ENCODE peak calls at places on chromosomes 2 and 18, in seven cellular contexts. One of them, this sample, is unnamed.

GRCh38 chr2:184769038-184769437 is 170.7 kb downstream of the ZNF804A start:
- DNase-seq in IMR-90: peak; percentile 81
- DNase-seq in neuronal stem cell: no peak
- DNase-seq in H1: no peak
- DNase-seq in mesenchymal stem cell: peak; percentile 57
- DNase-seq in trophoblast cell: no peak
- DNase-seq in mesendoderm: no peak
- DNase-seq in this sample: no peak

GRCh38 chr2:207815254-207815653 is 45.5 kb upstream of the FZD5 start:
- DNase-seq in IMR-90: no peak
- DNase-seq in neuronal stem cell: no peak
- DNase-seq in H1: no peak
- DNase-seq in mesenchymal stem cell: no peak
- DNase-seq in trophoblast cell: no peak
- DNase-seq in mesendoderm: no peak
- DNase-seq in this sample: no peak

GRCh38 chr2:96977631-96978195 is 8.7 kb downstream of the FAM178B start:
- DNase-seq in IMR-90: peak; percentile 79
- DNase-seq in neuronal stem cell: no peak
- DNase-seq in H1: no peak
- DNase-seq in mesenchymal stem cell: peak; percentile 68
- DNase-seq in trophoblast cell: peak; percentile 53
- DNase-seq in mesendoderm: peak; percentile 69
- DNase-seq in this sample: no peak

GRCh38 chr2:220346919-220347318 is 719.5 kb downstream of the SLC4A3 start:
- DNase-seq in IMR-90: no peak
- DNase-seq in neuronal stem cell: no peak
- DNase-seq in H1: no peak
- DNase-seq in mesenchymal stem cell: no peak
- DNase-seq in trophoblast cell: no peak
- DNase-seq in mesendoderm: no peak
- DNase-seq in this sample: no peak

GRCh38 chr2:237048595-237048994 is 37.1 kb upstream of the COPS8 start:
- DNase-seq in IMR-90: no peak
- DNase-seq in neuronal stem cell: no peak
- DNase-seq in H1: no peak
- DNase-seq in mesenchymal stem cell: no peak
- DNase-seq in trophoblast cell: no peak
- DNase-seq in mesendoderm: no peak
- DNase-seq in this sample: no peak

GRCh38 chr2:55047677-55048299 is 2.5 kb downstream of the RTN4 start:
- DNase-seq in IMR-90: peak; percentile 39
- DNase-seq in neuronal stem cell: no peak
- DNase-seq in H1: no peak
- DNase-seq in mesenchymal stem cell: peak; percentile 65
- DNase-seq in trophoblast cell: peak; percentile 97
- DNase-seq in mesendoderm: no peak
- DNase-seq in this sample: no peak

GRCh38 chr18:59141294-59142068 is 1.8 kb downstream of the SEC11C start:
- DNase-seq in IMR-90: no peak
- DNase-seq in neuronal stem cell: no peak
- DNase-seq in H1: no peak
- DNase-seq in mesenchymal stem cell: no peak
- DNase-seq in trophoblast cell: no peak
- DNase-seq in mesendoderm: no peak
- DNase-seq in this sample: no peak

GRCh38 chr2:241010531-241011295 is 12.3 kb downstream of the SNED1 start:
- DNase-seq in IMR-90: no peak
- DNase-seq in neuronal stem cell: no peak
- DNase-seq in H1: no peak
- DNase-seq in mesenchymal stem cell: no peak
- DNase-seq in trophoblast cell: no peak
- DNase-seq in mesendoderm: no peak
- DNase-seq in this sample: no peak

GRCh38 chr2:182587831-182588230 is 128.2 kb upstream of the DNAJC10 start:
- DNase-seq in IMR-90: peak; percentile 94
- DNase-seq in neuronal stem cell: no peak
- DNase-seq in H1: no peak
- DNase-seq in mesenchymal stem cell: peak; percentile 48
- DNase-seq in trophoblast cell: peak; percentile 17
- DNase-seq in mesendoderm: peak; percentile 21
- DNase-seq in this sample: no peak

GRCh38 chr2:51003345-51004192 is 28.4 kb downstream of the NRXN1 start:
- DNase-seq in IMR-90: peak; percentile 47
- DNase-seq in neuronal stem cell: no peak
- DNase-seq in H1: no peak
- DNase-seq in mesenchymal stem cell: peak; percentile 8
- DNase-seq in trophoblast cell: no peak
- DNase-seq in mesendoderm: peak; percentile 24
- DNase-seq in this sample: no peak

GRCh38 chr18:55588001-55588875 is at the start of gene TCF4:
- DNase-seq in IMR-90: peak; percentile 52
- DNase-seq in neuronal stem cell: peak; percentile 67
- DNase-seq in H1: no peak
- DNase-seq in mesenchymal stem cell: peak; percentile 73
- DNase-seq in trophoblast cell: peak; percentile 23
- DNase-seq in mesendoderm: peak; percentile 90
- DNase-seq in this sample: peak; percentile 73

GRCh38 chr2:16154501-16155280 is 214.3 kb downstream of the MYCN start:
- DNase-seq in IMR-90: no peak
- DNase-seq in neuronal stem cell: no peak
- DNase-seq in H1: no peak
- DNase-seq in mesenchymal stem cell: no peak
- DNase-seq in trophoblast cell: peak; percentile 0
- DNase-seq in mesendoderm: no peak
- DNase-seq in this sample: no peak

GRCh38 chr2:61970807-61971556 is 65.5 kb downstream of the COMMD1 start:
- DNase-seq in IMR-90: no peak
- DNase-seq in neuronal stem cell: no peak
- DNase-seq in H1: no peak
- DNase-seq in mesenchymal stem cell: no peak
- DNase-seq in trophoblast cell: peak; percentile 24
- DNase-seq in mesendoderm: peak; percentile 68
- DNase-seq in this sample: peak; percentile 69

GRCh38 chr2:16263241-16263890 is 323.0 kb downstream of the MYCN start:
- DNase-seq in IMR-90: no peak
- DNase-seq in neuronal stem cell: no peak
- DNase-seq in H1: no peak
- DNase-seq in mesenchymal stem cell: no peak
- DNase-seq in trophoblast cell: no peak
- DNase-seq in mesendoderm: no peak
- DNase-seq in this sample: no peak

GRCh38 chr2:137190411-137191190 is 425.3 kb downstream of the THSD7B start:
- DNase-seq in IMR-90: no peak
- DNase-seq in neuronal stem cell: no peak
- DNase-seq in H1: no peak
- DNase-seq in mesenchymal stem cell: no peak
- DNase-seq in trophoblast cell: no peak
- DNase-seq in mesendoderm: no peak
- DNase-seq in this sample: no peak

GRCh38 chr2:43144265-43144664 is 82.1 kb downstream of the ZFP36L2 start:
- DNase-seq in IMR-90: peak; percentile 38
- DNase-seq in neuronal stem cell: no peak
- DNase-seq in H1: no peak
- DNase-seq in mesenchymal stem cell: peak; percentile 37
- DNase-seq in trophoblast cell: no peak
- DNase-seq in mesendoderm: no peak
- DNase-seq in this sample: no peak

GRCh38 chr18:51523671-51524070 is 326.2 kb upstream of the MEX3C start:
- DNase-seq in IMR-90: no peak
- DNase-seq in neuronal stem cell: no peak
- DNase-seq in H1: no peak
- DNase-seq in mesenchymal stem cell: no peak
- DNase-seq in trophoblast cell: peak; percentile 12
- DNase-seq in mesendoderm: no peak
- DNase-seq in this sample: no peak

GRCh38 chr18:48892146-48892855 is 58.5 kb downstream of the SMAD7 start:
- DNase-seq in IMR-90: no peak
- DNase-seq in neuronal stem cell: no peak
- DNase-seq in H1: no peak
- DNase-seq in mesenchymal stem cell: no peak
- DNase-seq in trophoblast cell: no peak
- DNase-seq in mesendoderm: no peak
- DNase-seq in this sample: peak; percentile 23

GRCh38 chr2:191230174-191230573 is 15.0 kb upstream of the MYO1B start:
- DNase-seq in IMR-90: peak; percentile 93
- DNase-seq in neuronal stem cell: no peak
- DNase-seq in H1: no peak
- DNase-seq in mesenchymal stem cell: peak; percentile 92
- DNase-seq in trophoblast cell: no peak
- DNase-seq in mesendoderm: no peak
- DNase-seq in this sample: no peak

GRCh38 chr2:241854342-241855244 is 4.1 kb downstream of the PDCD1 start:
- DNase-seq in IMR-90: no peak
- DNase-seq in neuronal stem cell: no peak
- DNase-seq in H1: no peak
- DNase-seq in mesenchymal stem cell: no peak
- DNase-seq in trophoblast cell: no peak
- DNase-seq in mesendoderm: no peak
- DNase-seq in this sample: no peak

GRCh38 chr2:221629478-221629877 is 57.4 kb upstream of the EPHA4 start:
- DNase-seq in IMR-90: peak; percentile 87
- DNase-seq in neuronal stem cell: no peak
- DNase-seq in H1: no peak
- DNase-seq in mesenchymal stem cell: peak; percentile 83
- DNase-seq in trophoblast cell: peak; percentile 85
- DNase-seq in mesendoderm: peak; percentile 54
- DNase-seq in this sample: no peak

DNA sequence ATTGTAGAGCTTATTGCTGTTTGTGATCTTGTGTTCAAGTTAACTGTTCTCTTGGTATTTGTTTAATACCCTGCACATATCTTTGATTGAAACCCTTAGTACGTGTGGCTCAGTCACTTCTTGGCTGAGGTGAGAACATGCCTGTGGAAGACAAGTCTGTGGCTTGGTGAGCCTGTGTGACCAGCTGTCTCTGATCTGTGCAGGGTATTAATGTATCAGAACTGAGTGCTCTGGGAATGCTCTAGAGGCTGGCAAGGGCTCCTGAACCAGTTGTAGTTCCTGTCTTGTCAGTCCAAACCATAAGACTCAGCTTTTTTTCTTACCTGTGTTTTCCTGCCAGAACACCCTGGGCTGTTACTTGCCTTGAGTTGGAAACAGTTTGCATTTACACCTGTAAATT is 52.4 kb upstream of the EPHA4 start:
- DNase-seq in IMR-90: no peak
- DNase-seq in neuronal stem cell: no peak
- DNase-seq in H1: no peak
- DNase-seq in mesenchymal stem cell: no peak
- DNase-seq in trophoblast cell: no peak
- DNase-seq in mesendoderm: no peak
- DNase-seq in this sample: no peak
- H3K4ac ChIP-seq in IMR-90: no peak overlapping the region
- H3K4ac ChIP-seq in neuronal stem cell: no peak overlapping the region
- H3K4ac ChIP-seq in H1: no peak overlapping the region
- H3K4ac ChIP-seq in mesenchymal stem cell: no peak overlapping the region
- H3K4ac ChIP-seq in trophoblast cell: no peak overlapping the region
- H3K4ac ChIP-seq in mesendoderm: no peak overlapping the region
- H3K4ac ChIP-seq in this sample: no peak overlapping the region

GRCh38 chr2:152497481-152498052 is 162.6 kb downstream of the FMNL2 start:
- DNase-seq in IMR-90: peak; percentile 61
- DNase-seq in neuronal stem cell: no peak
- DNase-seq in H1: no peak
- DNase-seq in mesenchymal stem cell: peak; percentile 46
- DNase-seq in trophoblast cell: peak; percentile 97
- DNase-seq in mesendoderm: no peak
- DNase-seq in this sample: no peak

GRCh38 chr2:152499921-152500320 is 164.9 kb downstream of the FMNL2 start:
- DNase-seq in IMR-90: peak; percentile 37
- DNase-seq in neuronal stem cell: no peak
- DNase-seq in H1: no peak
- DNase-seq in mesenchymal stem cell: peak; percentile 88
- DNase-seq in trophoblast cell: peak; percentile 33
- DNase-seq in mesendoderm: no peak
- DNase-seq in this sample: no peak

GRCh38 chr2:152499411-152499810 is 164.4 kb downstream of the FMNL2 start:
- DNase-seq in IMR-90: no peak
- DNase-seq in neuronal stem cell: no peak
- DNase-seq in H1: no peak
- DNase-seq in mesenchymal stem cell: peak; percentile 36
- DNase-seq in trophoblast cell: peak; percentile 31
- DNase-seq in mesendoderm: no peak
- DNase-seq in this sample: no peak

GRCh38 chr2:152500336-152500735 is 165.4 kb downstream of the FMNL2 start:
- DNase-seq in IMR-90: no peak
- DNase-seq in neuronal stem cell: no peak
- DNase-seq in H1: no peak
- DNase-seq in mesenchymal stem cell: no peak
- DNase-seq in trophoblast cell: no peak
- DNase-seq in mesendoderm: no peak
- DNase-seq in this sample: no peak

GRCh38 chr2:152500777-152501176 is 165.8 kb downstream of the FMNL2 start:
- DNase-seq in IMR-90: no peak
- DNase-seq in neuronal stem cell: no peak
- DNase-seq in H1: no peak
- DNase-seq in mesenchymal stem cell: no peak
- DNase-seq in trophoblast cell: no peak
- DNase-seq in mesendoderm: no peak
- DNase-seq in this sample: no peak
- H3K18ac ChIP-seq in IMR-90: no peak overlapping the region
- H3K18ac ChIP-seq in neuronal stem cell: no peak overlapping the region
- H3K18ac ChIP-seq in H1: no peak overlapping the region
- H3K18ac ChIP-seq in mesenchymal stem cell: peak overlapping the region; percentile 15
- H3K18ac ChIP-seq in trophoblast cell: no peak overlapping the region
- H3K18ac ChIP-seq in mesendoderm: no peak overlapping the region
- H3K18ac ChIP-seq in this sample: no peak overlapping the region

GRCh38 chr2:84938194-84938879 is 32.6 kb upstream of the KCMF1 start:
- DNase-seq in IMR-90: no peak
- DNase-seq in neuronal stem cell: no peak
- DNase-seq in H1: no peak
- DNase-seq in mesenchymal stem cell: peak; percentile 27
- DNase-seq in trophoblast cell: peak; percentile 71
- DNase-seq in mesendoderm: no peak
- DNase-seq in this sample: no peak

GRCh38 chr2:84942166-84942565 is 28.8 kb upstream of the KCMF1 start:
- DNase-seq in IMR-90: no peak
- DNase-seq in neuronal stem cell: no peak
- DNase-seq in H1: no peak
- DNase-seq in mesenchymal stem cell: no peak
- DNase-seq in trophoblast cell: no peak
- DNase-seq in mesendoderm: no peak
- DNase-seq in this sample: no peak

GRCh38 chr2:84940836-84941412 is 30.0 kb upstream of the KCMF1 start:
- DNase-seq in IMR-90: no peak
- DNase-seq in neuronal stem cell: no peak
- DNase-seq in H1: no peak
- DNase-seq in mesenchymal stem cell: no peak
- DNase-seq in trophoblast cell: no peak
- DNase-seq in mesendoderm: no peak
- DNase-seq in this sample: no peak

GRCh38 chr2:84939426-84940087 is 31.4 kb upstream of the KCMF1 start:
- DNase-seq in IMR-90: no peak
- DNase-seq in neuronal stem cell: no peak
- DNase-seq in H1: no peak
- DNase-seq in mesenchymal stem cell: no peak
- DNase-seq in trophoblast cell: no peak
- DNase-seq in mesendoderm: no peak
- DNase-seq in this sample: no peak

GRCh38 chr2:84940088-84940470 is 30.9 kb upstream of the KCMF1 start:
- DNase-seq in IMR-90: no peak
- DNase-seq in neuronal stem cell: no peak
- DNase-seq in H1: no peak
- DNase-seq in mesenchymal stem cell: no peak
- DNase-seq in trophoblast cell: no peak
- DNase-seq in mesendoderm: no peak
- DNase-seq in this sample: no peak
- H3K4ac ChIP-seq in IMR-90: no peak overlapping the region
- H3K4ac ChIP-seq in neuronal stem cell: no peak overlapping the region
- H3K4ac ChIP-seq in H1: no peak overlapping the region
- H3K4ac ChIP-seq in mesenchymal stem cell: no peak overlapping the region
- H3K4ac ChIP-seq in trophoblast cell: no peak overlapping the region
- H3K4ac ChIP-seq in mesendoderm: no peak overlapping the region
- H3K4ac ChIP-seq in this sample: no peak overlapping the region

GRCh38 chr18:62784338-62784965 is 69.1 kb downstream of the PHLPP1 start:
- DNase-seq in IMR-90: peak; percentile 25
- DNase-seq in neuronal stem cell: no peak
- DNase-seq in H1: no peak
- DNase-seq in mesenchymal stem cell: peak; percentile 74
- DNase-seq in trophoblast cell: no peak
- DNase-seq in mesendoderm: no peak
- DNase-seq in this sample: no peak
- H3K18ac ChIP-seq in IMR-90: no peak overlapping the region
- H3K18ac ChIP-seq in neuronal stem cell: no peak overlapping the region
- H3K18ac ChIP-seq in H1: no peak overlapping the region
- H3K18ac ChIP-seq in mesenchymal stem cell: no peak overlapping the region
- H3K18ac ChIP-seq in trophoblast cell: no peak overlapping the region
- H3K18ac ChIP-seq in mesendoderm: no peak overlapping the region
- H3K18ac ChIP-seq in this sample: no peak overlapping the region